ENCODE peak calls at places on chromosomes 13 and 19, in six cellular contexts. One of them, this sample, is unnamed.

GRCh38 chr19:11949201-11949600 is 15.6 kb upstream of the ZNF763 start:
- DNase-seq in OCI-LY7: no peak
- DNase-seq in mammary epithelial cell: no peak
- DNase-seq in MM.1S: no peak
- DNase-seq in GM23338: peak
- DNase-seq in DND-41: no peak
- DNase-seq in this sample: no peak

GRCh38 chr13:113537909-113538688 is 46.5 kb upstream of the TFDP1 start:
- DNase-seq in mammary epithelial cell: no peak
- DNase-seq in GM23338: no peak
- DNase-seq in DND-41: no peak
- DNase-seq in MM.1S: no peak
- DNase-seq in OCI-LY7: no peak
- DNase-seq in this sample: no peak

GRCh38 chr13:28630864-28631263 is 28.1 kb upstream of the POMP start:
- DNase-seq in mammary epithelial cell: no peak
- DNase-seq in OCI-LY7: no peak
- DNase-seq in MM.1S: no peak
- DNase-seq in GM23338: no peak
- DNase-seq in DND-41: no peak
- DNase-seq in this sample: no peak

GRCh38 chr13:22227895-22228294 is 557.0 kb downstream of the FGF9 start:
- DNase-seq in mammary epithelial cell: no peak
- DNase-seq in MM.1S: no peak
- DNase-seq in DND-41: no peak
- DNase-seq in GM23338: no peak
- DNase-seq in OCI-LY7: no peak
- DNase-seq in this sample: no peak

GRCh38 chr19:39133431-39134270 is 8.1 kb downstream of the PAK4 start:
- DNase-seq in MM.1S: no peak
- DNase-seq in OCI-LY7: no peak
- DNase-seq in GM23338: peak
- DNase-seq in mammary epithelial cell: no peak
- DNase-seq in DND-41: no peak
- DNase-seq in this sample: no peak

GRCh38 chr19:51127755-51128154 is 3.0 kb downstream of the SIGLEC9 start:
- DNase-seq in DND-41: no peak
- DNase-seq in mammary epithelial cell: no peak
- DNase-seq in OCI-LY7: no peak
- DNase-seq in MM.1S: no peak
- DNase-seq in GM23338: no peak
- DNase-seq in this sample: no peak

GRCh38 chr13:60759499-60759898 is 362.5 kb downstream of the TDRD3 start:
- DNase-seq in GM23338: peak
- DNase-seq in DND-41: no peak
- DNase-seq in MM.1S: no peak
- DNase-seq in OCI-LY7: no peak
- DNase-seq in mammary epithelial cell: no peak
- DNase-seq in this sample: no peak

GRCh38 chr19:27676877-27677276 is 1536.1 kb downstream of the UQCRFS1 start:
- DNase-seq in OCI-LY7: no peak
- DNase-seq in mammary epithelial cell: no peak
- DNase-seq in MM.1S: no peak
- DNase-seq in GM23338: no peak
- DNase-seq in DND-41: no peak
- DNase-seq in this sample: no peak

GRCh38 chr13:48431431-48431830 is 18.5 kb upstream of the LPAR6 start:
- DNase-seq in DND-41: no peak
- DNase-seq in mammary epithelial cell: no peak
- DNase-seq in OCI-LY7: no peak
- DNase-seq in GM23338: no peak
- DNase-seq in MM.1S: no peak
- DNase-seq in this sample: no peak

GRCh38 chr19:54434112-54434861 is 14.7 kb upstream of the LENG8 start:
- DNase-seq in mammary epithelial cell: no peak
- DNase-seq in GM23338: peak
- DNase-seq in MM.1S: no peak
- DNase-seq in OCI-LY7: no peak
- DNase-seq in DND-41: no peak
- DNase-seq in this sample: no peak

GRCh38 chr19:38538793-38539528 is 78.8 kb downstream of the MAP4K1 start:
- DNase-seq in DND-41: no peak
- DNase-seq in OCI-LY7: peak
- DNase-seq in GM23338: no peak
- DNase-seq in mammary epithelial cell: peak
- DNase-seq in MM.1S: peak
- DNase-seq in this sample: no peak

DNA sequence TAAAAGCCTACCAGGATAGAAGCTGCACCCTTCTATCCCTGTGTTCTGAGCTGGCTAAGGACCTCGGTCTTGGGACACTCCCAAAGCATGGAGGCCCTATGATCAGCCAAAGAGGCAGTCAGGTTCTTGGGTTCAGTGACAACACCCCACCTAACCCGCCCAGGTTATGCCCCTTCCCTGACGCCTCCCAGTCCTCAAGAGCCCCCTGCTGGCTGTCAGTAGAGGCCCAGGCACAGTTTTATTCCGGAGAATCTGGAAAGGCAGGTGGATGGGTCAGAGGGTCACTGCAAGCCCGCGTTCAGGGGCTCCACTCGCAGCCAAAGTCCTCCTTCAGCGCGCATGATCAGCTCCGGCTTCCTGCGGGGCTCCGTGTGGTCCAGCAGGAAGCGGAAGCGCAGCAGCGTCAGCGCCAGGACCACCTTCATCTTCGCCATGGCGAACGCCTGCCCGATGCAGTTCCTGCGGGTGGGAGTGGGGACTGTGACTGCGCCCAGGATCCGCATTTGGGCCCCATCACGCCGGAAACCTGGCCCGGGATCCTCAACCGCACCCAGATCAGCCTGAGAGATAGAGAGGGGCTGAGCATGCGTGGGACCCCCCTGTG is 22.3 kb downstream of the OR10H3 start:
- DNase-seq in mammary epithelial cell: no peak
- DNase-seq in OCI-LY7: no peak
- DNase-seq in MM.1S: no peak
- DNase-seq in DND-41: no peak
- DNase-seq in GM23338: no peak
- DNase-seq in this sample: no peak
- TF ChIP-seq CTCF in mammary epithelial cell: peak
- TF ChIP-seq CTCF in OCI-LY7: peak
- TF ChIP-seq CTCF in MM.1S: peak
- TF ChIP-seq CTCF in DND-41: peak
- TF ChIP-seq CTCF in GM23338: no peak
- TF ChIP-seq CTCF in this sample: no peak

GRCh38 chr13:66623129-66623528 is 607.0 kb downstream of the PCDH9 start:
- DNase-seq in OCI-LY7: no peak
- DNase-seq in MM.1S: no peak
- DNase-seq in DND-41: no peak
- DNase-seq in GM23338: no peak
- DNase-seq in mammary epithelial cell: no peak
- DNase-seq in this sample: no peak

GRCh38 chr13:66612983-66613382 is 617.2 kb downstream of the PCDH9 start:
- DNase-seq in GM23338: peak
- DNase-seq in MM.1S: no peak
- DNase-seq in mammary epithelial cell: no peak
- DNase-seq in OCI-LY7: no peak
- DNase-seq in DND-41: no peak
- DNase-seq in this sample: no peak

GRCh38 chr13:66618702-66619101 is 611.4 kb downstream of the PCDH9 start:
- DNase-seq in MM.1S: peak
- DNase-seq in DND-41: no peak
- DNase-seq in mammary epithelial cell: peak
- DNase-seq in OCI-LY7: peak
- DNase-seq in GM23338: peak
- DNase-seq in this sample: no peak

DNA sequence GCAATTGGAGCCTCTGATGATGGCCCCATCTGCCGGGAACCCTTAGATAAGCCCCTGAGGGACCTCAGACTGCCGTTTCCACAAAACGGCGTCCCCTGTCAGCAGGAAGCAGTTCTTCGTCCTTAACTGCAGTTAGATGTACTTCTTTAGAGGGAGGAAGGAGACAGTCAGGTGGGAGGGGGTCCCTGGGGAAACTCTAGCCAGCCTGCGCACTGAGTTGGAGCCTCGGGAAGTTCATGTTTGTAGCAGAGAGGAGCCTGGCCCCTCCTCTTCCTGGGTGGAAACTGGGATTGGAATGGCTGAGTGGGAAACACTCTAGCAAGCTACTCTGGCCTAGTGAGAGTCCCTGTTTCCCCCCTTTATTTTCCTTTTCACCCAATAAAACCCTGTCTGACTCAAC is 612.4 kb downstream of the PCDH9 start:
- DNase-seq in MM.1S: no peak
- DNase-seq in mammary epithelial cell: no peak
- DNase-seq in DND-41: no peak
- DNase-seq in OCI-LY7: no peak
- DNase-seq in GM23338: peak
- DNase-seq in this sample: no peak
- H2AFZ ChIP-seq in MM.1S: no peak
- H2AFZ ChIP-seq in mammary epithelial cell: no peak
- H2AFZ ChIP-seq in DND-41: no peak
- H2AFZ ChIP-seq in OCI-LY7: no peak
- H2AFZ ChIP-seq in GM23338: peak
- H2AFZ ChIP-seq in this sample: peak

DNA sequence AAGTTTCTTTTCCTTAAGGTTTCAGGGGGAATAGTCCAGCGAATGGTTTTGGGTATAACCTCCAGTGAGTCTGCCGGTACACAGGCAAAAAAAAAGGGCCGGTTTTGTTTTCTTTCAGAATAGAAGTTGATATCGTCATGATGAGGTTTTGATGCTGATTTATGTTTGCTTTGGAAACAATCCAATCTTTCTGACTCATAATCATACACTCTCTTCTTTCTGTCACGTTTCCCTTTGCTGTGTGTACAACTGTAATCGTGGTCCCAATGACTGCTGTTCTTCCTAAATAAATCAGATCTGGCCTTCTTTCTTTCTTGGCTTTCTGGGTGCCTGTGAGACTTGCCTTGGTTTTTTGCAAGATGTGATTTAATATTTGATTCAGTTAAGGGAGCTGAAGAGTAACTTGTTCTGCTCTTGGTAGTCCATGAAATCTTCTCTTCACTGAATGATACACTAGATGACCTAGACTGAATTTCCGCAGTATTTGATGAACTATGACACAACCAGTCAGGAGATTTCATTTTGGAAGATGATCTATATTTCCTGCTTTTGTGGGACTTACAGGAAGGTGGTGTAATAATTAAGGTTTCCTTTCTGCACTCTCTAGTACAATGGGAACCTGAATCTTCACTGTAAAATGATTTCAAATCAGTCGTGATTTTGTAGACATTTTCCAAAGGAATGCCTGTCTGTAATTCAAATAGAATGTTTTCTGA is 34.9 kb upstream of the METTL21C start:
- DNase-seq in MM.1S: no peak
- DNase-seq in mammary epithelial cell: peak
- DNase-seq in GM23338: peak
- DNase-seq in OCI-LY7: no peak
- DNase-seq in DND-41: no peak
- DNase-seq in this sample: no peak
- TF ChIP-seq CTCF in MM.1S: no peak
- TF ChIP-seq CTCF in mammary epithelial cell: no peak
- TF ChIP-seq CTCF in GM23338: no peak
- TF ChIP-seq CTCF in OCI-LY7: no peak
- TF ChIP-seq CTCF in DND-41: no peak
- TF ChIP-seq CTCF in this sample: no peak

DNA sequence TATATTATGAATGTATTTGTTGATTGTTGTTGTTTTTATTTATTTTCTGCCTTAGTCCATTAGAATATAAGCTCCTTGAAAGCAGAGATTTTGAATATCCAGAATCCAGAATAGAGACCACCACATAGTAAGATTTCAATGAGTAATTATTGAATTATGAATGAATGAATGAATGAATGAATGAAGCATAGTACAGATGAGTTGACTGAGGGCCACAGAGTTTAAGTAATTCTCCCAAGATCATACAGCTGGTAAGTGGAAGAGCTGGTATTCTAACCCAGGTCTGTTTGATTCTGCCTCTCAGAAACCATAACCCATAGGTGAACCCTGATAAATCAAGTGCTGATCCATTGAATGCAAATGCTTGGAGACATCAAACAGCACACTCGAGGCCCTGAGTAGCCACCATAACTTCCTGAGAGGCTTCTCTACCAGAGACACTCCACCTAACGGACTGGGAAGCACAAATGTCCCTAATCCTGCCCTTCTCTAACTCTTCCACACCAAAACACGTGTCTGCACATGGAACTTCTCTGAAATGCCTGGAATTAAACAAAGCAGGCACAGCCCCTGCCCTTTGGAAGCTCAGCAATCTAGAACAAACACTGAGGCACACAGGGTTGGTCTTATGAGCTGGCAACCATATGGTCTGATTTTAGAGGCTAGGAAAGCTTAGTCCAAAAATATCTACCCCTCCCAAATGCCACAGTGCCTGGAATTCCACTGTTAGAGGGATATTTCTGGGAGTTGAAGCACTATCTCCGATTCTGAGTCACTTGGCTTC is 190.1 kb downstream of the FOXO1 start:
- DNase-seq in DND-41: no peak
- DNase-seq in mammary epithelial cell: no peak
- DNase-seq in OCI-LY7: no peak
- DNase-seq in GM23338: no peak
- DNase-seq in MM.1S: no peak
- DNase-seq in this sample: no peak
- H2AFZ ChIP-seq in DND-41: no peak
- H2AFZ ChIP-seq in mammary epithelial cell: no peak
- H2AFZ ChIP-seq in OCI-LY7: peak
- H2AFZ ChIP-seq in GM23338: no peak
- H2AFZ ChIP-seq in MM.1S: no peak
- H2AFZ ChIP-seq in this sample: no peak

DNA sequence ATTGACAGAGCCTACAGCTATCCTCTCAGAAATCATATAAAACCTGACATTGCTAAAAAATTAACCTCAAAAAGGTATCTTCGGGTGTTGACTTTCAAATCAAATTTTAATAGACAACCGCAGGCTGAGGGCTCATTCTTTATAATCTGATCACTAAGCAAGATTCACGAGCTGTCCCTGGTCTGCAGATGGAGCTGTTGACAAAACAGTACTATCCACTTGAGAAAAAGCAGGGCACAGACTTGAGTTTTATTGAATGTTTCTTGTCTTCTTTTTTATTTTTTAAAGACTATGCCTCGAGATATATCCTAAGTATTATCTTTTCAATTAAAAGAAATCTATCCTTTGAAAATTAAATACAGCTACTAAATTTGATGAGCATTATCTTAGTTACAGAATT is 540.5 kb downstream of the PCDH9 start:
- DNase-seq in MM.1S: peak
- DNase-seq in mammary epithelial cell: no peak
- DNase-seq in DND-41: no peak
- DNase-seq in GM23338: peak
- DNase-seq in OCI-LY7: peak
- DNase-seq in this sample: no peak
- TF ChIP-seq CTCF in MM.1S: peak
- TF ChIP-seq CTCF in mammary epithelial cell: peak
- TF ChIP-seq CTCF in DND-41: peak
- TF ChIP-seq CTCF in GM23338: peak
- TF ChIP-seq CTCF in OCI-LY7: peak
- TF ChIP-seq CTCF in this sample: no peak

DNA sequence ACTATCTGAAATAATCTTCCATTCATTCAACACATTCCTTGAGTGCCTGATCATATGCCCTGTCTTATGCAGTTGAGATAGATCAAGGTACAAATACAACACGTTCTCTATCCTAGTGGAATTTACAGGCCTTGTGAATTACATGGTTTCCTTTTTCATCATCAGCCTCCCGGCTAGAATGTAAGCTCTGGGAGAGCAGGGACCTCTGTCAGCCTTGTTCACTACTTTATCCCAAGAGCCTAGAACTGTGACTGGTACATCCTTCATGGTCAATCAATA is 6.9 kb upstream of the MRPS31 start:
- DNase-seq in mammary epithelial cell: no peak
- DNase-seq in MM.1S: no peak
- DNase-seq in GM23338: no peak
- DNase-seq in OCI-LY7: no peak
- DNase-seq in DND-41: no peak
- DNase-seq in this sample: no peak
- H2AFZ ChIP-seq in mammary epithelial cell: peak
- H2AFZ ChIP-seq in MM.1S: peak
- H2AFZ ChIP-seq in GM23338: peak
- H2AFZ ChIP-seq in OCI-LY7: peak
- H2AFZ ChIP-seq in DND-41: peak
- H2AFZ ChIP-seq in this sample: peak